ENCODE peak calls at places on chromosomes 2 and 18, in five cellular contexts. D is hepatocyte, P is neural progenitor cell, Q is lower lobe of right lung, B is K562. X is an unnamed sample.

GRCh38 chr18:68667121-68667520 is 47.8 kb downstream of the TMX3 start:
- DNase-seq in Q (no peak), P (no peak), B (no peak), D (no peak), X (no peak)

GRCh38 chr2:95328386-95329125 is 31.4 kb downstream of the KCNIP3 start:
- DNase-seq in D (no peak), Q (no peak), B (no peak), P (no peak), X (no peak)

GRCh38 chr2:111898703-111899514 is 502 bp downstream of the MERTK start:
- DNase-seq in P (peak; percentile 68), D (no peak), B (peak; percentile 12), Q (peak; percentile 68), X (no peak)

GRCh38 chr2:102704531-102704930 is 57.3 kb upstream of the TMEM182 start:
- DNase-seq in Q (no peak), D (peak; percentile 12), P (peak; percentile 6), B (no peak), X (no peak)

GRCh38 chr2:26429779-26430654 is 28.3 kb downstream of the DRC1 start:
- DNase-seq in B (no peak), Q (no peak), P (no peak), D (no peak), X (no peak)

GRCh38 chr2:171595896-171596295 is 73.6 kb downstream of the CYBRD1 start:
- DNase-seq in P (no peak), D (peak; percentile 35), B (no peak), Q (no peak), X (peak; percentile 77)

GRCh38 chr2:134522436-134522835 is 196.4 kb downstream of the TMEM163 start:
- DNase-seq in P (no peak), Q (no peak), B (no peak), D (no peak), X (no peak)

GRCh38 chr18:80249217-80250093 is 2.1 kb upstream of the PARD6G start:
- DNase-seq in B (no peak), P (no peak), D (peak; percentile 3), Q (no peak), X (no peak)

GRCh38 chr2:11534746-11535484 is 1.1 kb downstream of the GREB1 start:
- DNase-seq in D (no peak), B (peak; percentile 26), P (peak; percentile 34), Q (no peak), X (no peak)

GRCh38 chr2:19474128-19474527 is 115.7 kb upstream of the OSR1 start:
- DNase-seq in P (no peak), Q (no peak), B (no peak), D (peak; percentile 28), X (no peak)

GRCh38 chr2:62074233-62074632 is 121.7 kb upstream of the B3GNT2 start:
- DNase-seq in B (no peak), D (no peak), Q (no peak), P (peak; percentile 22), X (no peak)

DNA sequence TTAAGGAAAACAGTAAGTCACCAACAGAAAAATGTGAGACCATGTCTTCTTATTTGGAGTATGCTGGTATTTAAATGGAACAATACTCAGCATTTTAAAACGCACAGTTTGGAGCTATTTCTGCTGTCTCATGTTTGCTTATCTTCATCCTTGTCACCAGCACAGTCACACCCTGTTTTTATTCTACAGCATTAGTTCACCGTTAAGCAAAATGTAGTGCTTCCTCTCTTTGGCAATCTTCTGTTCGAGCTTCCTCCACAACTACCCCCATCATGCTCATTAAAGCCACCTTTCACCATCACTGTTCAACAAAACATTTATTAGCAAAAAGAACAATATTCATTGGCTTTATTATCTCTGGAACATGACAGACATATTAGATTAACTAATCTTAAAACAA is 64.0 kb downstream of the SLC40A1 start:
- DNase-seq in Q (no peak), D (no peak), P (no peak), B (no peak), X (no peak)
- H3K27me3 ChIP-seq in Q (no peaks in the 10 kb centered on the region), D (no peaks in the 10 kb centered on the region), P (no peaks in the 10 kb centered on the region), B (no peaks in the 10 kb centered on the region), X (no peaks in the 10 kb centered on the region)

DNA sequence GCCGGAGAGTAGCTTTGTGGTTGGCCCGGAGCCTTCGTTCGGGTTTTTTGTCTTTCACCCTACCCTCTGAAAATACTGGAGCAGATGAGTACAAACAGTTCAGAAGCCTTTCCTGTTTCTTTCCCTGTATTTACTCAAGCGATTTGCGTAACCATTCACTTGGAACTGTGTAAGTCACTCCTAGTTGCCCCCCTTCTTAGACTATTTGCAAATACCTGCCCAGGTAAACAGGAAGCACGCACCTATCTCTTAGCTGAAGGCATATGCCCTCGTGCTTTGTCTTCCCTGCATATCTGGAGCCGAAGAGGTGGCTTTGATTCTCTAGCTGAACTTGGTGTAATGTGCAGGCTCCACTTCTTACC is 1.4 kb downstream of the KCNS3 start:
- DNase-seq in B (no peak), D (peak; percentile 10), P (no peak), Q (no peak), X (no peak)
- H3K27me3 ChIP-seq in B (peaks cover 45% of the 10 kb centered on the region), D (peaks cover 59% of the 10 kb centered on the region), P (peaks cover 56% of the 10 kb centered on the region), Q (peaks cover 19% of the 10 kb centered on the region), X (peaks cover 47% of the 10 kb centered on the region)

DNA sequence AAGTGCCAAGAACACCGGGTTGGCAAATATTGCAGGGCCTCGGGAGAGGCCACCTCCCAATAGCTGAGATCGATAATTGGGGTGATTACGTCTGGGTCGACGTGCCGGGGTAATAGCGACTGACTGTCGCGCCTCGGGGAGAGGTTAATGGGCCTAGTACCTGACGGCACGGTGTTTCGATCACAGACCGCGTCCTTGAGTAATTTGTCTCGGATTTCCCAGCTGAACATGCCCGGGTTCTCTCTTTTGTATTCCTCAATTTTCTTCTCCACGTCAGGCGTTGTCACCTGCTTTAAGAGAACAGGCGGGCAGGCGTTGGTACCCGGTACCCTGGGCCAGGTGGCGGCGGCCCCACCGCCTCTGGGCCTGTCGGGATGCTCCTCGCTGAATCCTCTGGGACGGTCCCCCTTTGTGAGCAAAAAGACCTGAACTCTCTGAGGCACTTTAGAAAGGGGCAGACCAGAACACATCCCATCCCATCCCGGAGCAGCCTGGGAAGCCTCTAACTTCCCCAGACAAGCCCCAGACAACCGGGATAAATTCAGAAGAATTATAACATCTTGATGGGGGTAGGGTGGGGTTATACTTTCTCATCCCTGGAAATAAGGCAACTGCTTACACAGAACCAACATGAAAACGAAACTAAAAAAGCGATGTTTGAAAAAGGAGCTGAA is 3.3 kb downstream of the PAX3 start:
- DNase-seq in B (no peak), D (no peak), Q (no peak), P (peak; percentile 57), X (no peak)
- H3K27me3 ChIP-seq in B (peaks cover 52% of the 10 kb centered on the region), D (peaks cover 99% of the 10 kb centered on the region), Q (peaks cover 98% of the 10 kb centered on the region), P (peaks cover 99% of the 10 kb centered on the region), X (peaks cover 93% of the 10 kb centered on the region)

DNA sequence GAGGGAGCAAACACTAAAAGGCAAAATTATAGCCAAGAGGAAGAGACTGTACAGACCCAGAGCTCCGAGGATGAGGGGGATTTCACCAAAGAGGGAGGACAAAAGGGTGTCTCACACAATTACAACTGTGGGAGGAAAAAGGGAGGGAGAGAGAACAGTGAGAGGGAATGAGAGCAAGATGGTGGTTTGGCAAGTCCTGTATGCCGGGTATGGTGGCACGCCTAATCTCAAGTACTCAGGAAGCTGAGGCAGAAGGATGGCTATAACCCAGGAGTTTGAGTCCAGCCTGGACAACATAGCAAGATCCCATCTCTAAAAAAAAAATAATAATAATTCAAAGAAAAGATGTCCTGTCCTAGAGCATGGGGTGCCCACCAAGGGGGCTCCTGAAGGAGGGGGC is 34.3 kb downstream of the NPC1 start:
- DNase-seq in B (no peak), P (no peak), D (no peak), Q (no peak), X (no peak)
- H3K27me3 ChIP-seq in B (no peaks in the 10 kb centered on the region), P (no peaks in the 10 kb centered on the region), D (no peaks in the 10 kb centered on the region), Q (no peaks in the 10 kb centered on the region), X (no peaks in the 10 kb centered on the region)